ENCODE peak calls at places on chromosomes 16 and 17, in nine cellular contexts. X, G, E, N, F, D, O, I and Z are unnamed samples.

GRCh38 chr17:56319531-56319930 is 166.3 kb downstream of the ANKFN1 start:
- DNase-seq in X (peak), G (peak), E (no peak), N (no peak), F (peak), D (no peak), O (no peak), I (peak), Z (no peak)

GRCh38 chr16:89019511-89019910 is 42.5 kb upstream of the CBFA2T3 start:
- DNase-seq in X (no peak), G (no peak), E (no peak), N (peak), F (no peak), D (peak), O (no peak), I (no peak), Z (no peak)

GRCh38 chr17:2705263-2705662 is 6.3 kb downstream of the CLUH start:
- DNase-seq in X (peak), G (no peak), E (no peak), N (peak), F (no peak), D (peak), O (no peak), I (no peak), Z (no peak)

GRCh38 chr17:1608676-1609075 is 20.0 kb downstream of the SLC43A2 start:
- DNase-seq in X (no peak), G (no peak), E (no peak), N (no peak), F (no peak), D (no peak), O (no peak), I (no peak), Z (no peak)

GRCh38 chr17:79125503-79125902 is 50.9 kb downstream of the ENGASE start:
- DNase-seq in X (no peak), G (no peak), E (no peak), N (no peak), F (no peak), D (no peak), O (no peak), I (no peak), Z (no peak)

GRCh38 chr16:10828851-10829331 is 10.3 kb upstream of the TVP23A start:
- DNase-seq in X (peak), G (peak), E (no peak), N (peak), F (no peak), D (peak), O (peak), I (peak), Z (no peak)

GRCh38 chr16:75591001-75591852 is 25.0 kb downstream of the GABARAPL2 start:
- DNase-seq in X (peak), G (peak), E (no peak), N (no peak), F (no peak), D (no peak), O (peak), I (no peak), Z (no peak)

GRCh38 chr16:23833960-23834685 is 1.7 kb upstream of the PRKCB start:
- DNase-seq in X (no peak), G (no peak), E (no peak), N (no peak), F (no peak), D (no peak), O (no peak), I (no peak), Z (peak)

GRCh38 chr17:77555110-77555509 is 403.4 kb upstream of the TNRC6C start:
- DNase-seq in X (no peak), G (no peak), E (no peak), N (no peak), F (no peak), D (no peak), O (no peak), I (no peak), Z (no peak)

GRCh38 chr17:12492450-12492849 is 173.2 kb upstream of the MYOCD start:
- DNase-seq in X (peak), G (no peak), E (no peak), N (no peak), F (no peak), D (no peak), O (no peak), I (no peak), Z (no peak)

GRCh38 chr17:9244066-9245052 is 223.0 kb downstream of the NTN1 start:
- DNase-seq in X (peak), G (peak), E (no peak), N (peak), F (no peak), D (no peak), O (no peak), I (no peak), Z (no peak)

GRCh38 chr16:48831081-48831722 is 221.2 kb upstream of the N4BP1 start:
- DNase-seq in X (no peak), G (no peak), E (peak), N (no peak), F (no peak), D (no peak), O (no peak), I (peak), Z (no peak)

GRCh38 chr17:49404906-49405305 is 9.8 kb downstream of the PHB1 start:
- DNase-seq in X (no peak), G (no peak), E (no peak), N (no peak), F (no peak), D (no peak), O (no peak), I (no peak), Z (no peak)

GRCh38 chr16:56425439-56425832 is at the start of gene AMFR:
- DNase-seq in X (peak), G (peak), E (peak), N (peak), F (peak), D (peak), O (peak), I (peak), Z (peak)

GRCh38 chr17:61837175-61838051 is 25.9 kb downstream of the BRIP1 start:
- DNase-seq in X (peak), G (peak), E (peak), N (peak), F (peak), D (no peak), O (peak), I (peak), Z (peak)

GRCh38 chr16:4692460-4693295 is 684 bp upstream of the NUDT16L1 start:
- DNase-seq in X (no peak), G (no peak), E (no peak), N (peak), F (no peak), D (peak), O (no peak), I (no peak), Z (peak)

GRCh38 chr17:79954281-79955166 is 81.1 kb downstream of the TBC1D16 start:
- DNase-seq in X (no peak), G (no peak), E (no peak), N (peak), F (no peak), D (peak), O (no peak), I (no peak), Z (no peak)

GRCh38 chr17:44176671-44177501 is 6.4 kb downstream of the ASB16 start:
- DNase-seq in X (no peak), G (no peak), E (no peak), N (no peak), F (no peak), D (no peak), O (no peak), I (no peak), Z (no peak)

GRCh38 chr17:27425991-27426390 is 30.3 kb upstream of the KSR1 start:
- DNase-seq in X (no peak), G (no peak), E (no peak), N (no peak), F (no peak), D (no peak), O (no peak), I (no peak), Z (no peak)

GRCh38 chr16:4602330-4602729 is 12.4 kb downstream of the UBALD1 start:
- DNase-seq in X (no peak), G (no peak), E (no peak), N (no peak), F (no peak), D (peak), O (no peak), I (no peak), Z (no peak)

GRCh38 chr16:84885024-84885910 is 65.5 kb downstream of the CRISPLD2 start:
- DNase-seq in X (peak), G (no peak), E (peak), N (no peak), F (no peak), D (no peak), O (no peak), I (no peak), Z (peak)

GRCh38 chr16:67562526-67562917 is at the start of gene CTCF:
- DNase-seq in X (peak), G (peak), E (peak), N (peak), F (peak), D (peak), O (peak), I (peak), Z (peak)

GRCh38 chr17:27559996-27560481 is 70.9 kb upstream of the LGALS9 start:
- DNase-seq in X (peak), G (peak), E (no peak), N (peak), F (no peak), D (no peak), O (peak), I (peak), Z (no peak)

GRCh38 chr16:57475711-57476339 is 10.5 kb downstream of the DOK4 start:
- DNase-seq in X (peak), G (no peak), E (peak), N (peak), F (peak), D (peak), O (no peak), I (no peak), Z (peak)

GRCh38 chr17:29251969-29252866 is 5.6 kb downstream of the CRYBA1 start:
- DNase-seq in X (peak), G (peak), E (no peak), N (no peak), F (no peak), D (no peak), O (no peak), I (no peak), Z (no peak)

GRCh38 chr16:906296-906695 is 64.5 kb downstream of the LMF1 start:
- DNase-seq in X (no peak), G (no peak), E (no peak), N (no peak), F (no peak), D (peak), O (no peak), I (no peak), Z (no peak)

GRCh38 chr17:38617074-38617860 is 11.5 kb upstream of the SRCIN1 start:
- DNase-seq in X (no peak), G (no peak), E (peak), N (no peak), F (no peak), D (no peak), O (no peak), I (no peak), Z (no peak)

GRCh38 chr16:31352344-31353115 is 2.4 kb upstream of the ITGAX start:
- DNase-seq in X (no peak), G (no peak), E (no peak), N (no peak), F (peak), D (no peak), O (no peak), I (no peak), Z (no peak)

GRCh38 chr16:56331915-56332314 is 93.4 kb downstream of the AMFR start:
- DNase-seq in X (no peak), G (no peak), E (no peak), N (no peak), F (no peak), D (peak), O (no peak), I (no peak), Z (no peak)

GRCh38 chr16:88337021-88337420 is 45.7 kb upstream of the ZNF469 start:
- DNase-seq in X (no peak), G (no peak), E (no peak), N (no peak), F (no peak), D (no peak), O (no peak), I (peak), Z (no peak)

GRCh38 chr17:57540596-57540995 is 204.5 kb downstream of the CCDC182 start:
- DNase-seq in X (no peak), G (no peak), E (no peak), N (no peak), F (no peak), D (no peak), O (no peak), I (no peak), Z (no peak)
- TF ChIP-seq CTCF in X (no peak), G (no peak), E (no peak), N (no peak), F (no peak), D (no peak), O (no peak), I (no peak), Z (no peak)

GRCh38 chr16:27642753-27643152 is 92.8 kb downstream of the KATNIP start:
- DNase-seq in X (peak), G (peak), E (peak), N (no peak), F (no peak), D (no peak), O (no peak), I (peak), Z (peak)

GRCh38 chr16:27640277-27640600 is 90.3 kb downstream of the KATNIP start:
- DNase-seq in X (no peak), G (no peak), E (peak), N (no peak), F (no peak), D (no peak), O (no peak), I (peak), Z (no peak)

GRCh38 chr16:27641260-27641659 is 91.3 kb downstream of the KATNIP start:
- DNase-seq in X (no peak), G (no peak), E (no peak), N (no peak), F (no peak), D (no peak), O (no peak), I (no peak), Z (no peak)

GRCh38 chr16:27638833-27639587 is 89.1 kb downstream of the KATNIP start:
- DNase-seq in X (no peak), G (no peak), E (no peak), N (peak), F (no peak), D (no peak), O (no peak), I (no peak), Z (no peak)

GRCh38 chr16:27639588-27640276 is 89.8 kb downstream of the KATNIP start:
- DNase-seq in X (peak), G (peak), E (peak), N (no peak), F (peak), D (no peak), O (no peak), I (peak), Z (peak)
- TF ChIP-seq CTCF in X (peak), G (peak), E (peak), N (peak), F (peak), D (peak), O (peak), I (peak), Z (peak)

GRCh38 chr17:7613769-7614421 is 802 bp downstream of the FXR2 start:
- DNase-seq in X (no peak), G (peak), E (no peak), N (no peak), F (no peak), D (no peak), O (no peak), I (peak), Z (no peak)

GRCh38 chr17:7615265-7615747 is 609 bp upstream of the FXR2 start:
- DNase-seq in X (no peak), G (no peak), E (no peak), N (no peak), F (no peak), D (no peak), O (no peak), I (no peak), Z (no peak)

GRCh38 chr17:7611635-7612293 is 2.9 kb downstream of the FXR2 start:
- DNase-seq in X (no peak), G (no peak), E (no peak), N (no peak), F (no peak), D (no peak), O (no peak), I (no peak), Z (no peak)

GRCh38 chr17:7612294-7612640 is 2.4 kb downstream of the FXR2 start:
- DNase-seq in X (no peak), G (peak), E (no peak), N (no peak), F (no peak), D (no peak), O (no peak), I (no peak), Z (no peak)

GRCh38 chr17:7614422-7615264 is at the start of gene FXR2:
- DNase-seq in X (peak), G (peak), E (peak), N (peak), F (peak), D (peak), O (peak), I (peak), Z (peak)
- TF ChIP-seq CTCF in X (peak), G (peak), E (peak), N (peak), F (peak), D (peak), O (peak), I (peak), Z (peak)

GRCh38 chr17:75130632-75131277 is 787 bp downstream of the NT5C start:
- DNase-seq in X (peak), G (peak), E (peak), N (peak), F (peak), D (no peak), O (no peak), I (peak), Z (peak)
- TF ChIP-seq CTCF in X (peak), G (peak), E (no peak), N (no peak), F (peak), D (peak), O (peak), I (peak), Z (peak)

GRCh38 chr17:50601789-50602375 is 32.8 kb upstream of the ABCC3 start:
- DNase-seq in X (no peak), G (no peak), E (no peak), N (no peak), F (no peak), D (no peak), O (no peak), I (no peak), Z (no peak)

GRCh38 chr17:50604470-50604869 is 30.2 kb upstream of the ABCC3 start:
- DNase-seq in X (peak), G (peak), E (peak), N (peak), F (no peak), D (no peak), O (peak), I (no peak), Z (no peak)

GRCh38 chr17:50605434-50605833 is 29.2 kb upstream of the ABCC3 start:
- DNase-seq in X (peak), G (no peak), E (no peak), N (no peak), F (no peak), D (no peak), O (no peak), I (no peak), Z (no peak)

GRCh38 chr17:50602514-50603235 is 32.0 kb upstream of the ABCC3 start:
- DNase-seq in X (no peak), G (no peak), E (no peak), N (no peak), F (no peak), D (no peak), O (no peak), I (no peak), Z (no peak)

DNA sequence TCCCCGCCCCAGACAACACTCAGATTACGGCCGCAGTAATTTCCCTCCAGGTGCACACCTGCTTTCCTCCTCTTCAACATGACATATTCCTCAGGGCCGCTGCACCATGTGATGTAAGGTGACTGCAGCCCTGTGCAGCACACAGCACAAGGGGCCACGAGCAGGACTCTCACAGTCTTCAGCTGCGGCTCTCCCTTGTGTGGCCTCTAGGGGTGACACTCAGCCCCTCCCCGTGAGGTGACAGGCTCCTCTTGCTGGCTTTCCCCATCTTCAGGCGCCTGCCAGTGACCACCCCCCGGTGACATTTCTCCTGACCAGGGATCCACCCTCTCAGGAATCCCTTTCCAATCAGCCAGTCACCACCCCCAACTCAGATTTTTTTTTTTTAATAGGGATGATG is 31.3 kb upstream of the ABCC3 start:
- DNase-seq in X (no peak), G (no peak), E (peak), N (no peak), F (no peak), D (no peak), O (no peak), I (no peak), Z (peak)
- TF ChIP-seq CTCF in X (no peak), G (peak), E (peak), N (no peak), F (no peak), D (no peak), O (no peak), I (no peak), Z (no peak)

GRCh38 chr17:4744999-4745969 is 5.6 kb upstream of the CXCL16 start:
- DNase-seq in X (no peak), G (no peak), E (peak), N (no peak), F (no peak), D (peak), O (no peak), I (no peak), Z (no peak)
- TF ChIP-seq CTCF in X (no peak), G (no peak), E (no peak), N (no peak), F (no peak), D (no peak), O (no peak), I (no peak), Z (no peak)

DNA sequence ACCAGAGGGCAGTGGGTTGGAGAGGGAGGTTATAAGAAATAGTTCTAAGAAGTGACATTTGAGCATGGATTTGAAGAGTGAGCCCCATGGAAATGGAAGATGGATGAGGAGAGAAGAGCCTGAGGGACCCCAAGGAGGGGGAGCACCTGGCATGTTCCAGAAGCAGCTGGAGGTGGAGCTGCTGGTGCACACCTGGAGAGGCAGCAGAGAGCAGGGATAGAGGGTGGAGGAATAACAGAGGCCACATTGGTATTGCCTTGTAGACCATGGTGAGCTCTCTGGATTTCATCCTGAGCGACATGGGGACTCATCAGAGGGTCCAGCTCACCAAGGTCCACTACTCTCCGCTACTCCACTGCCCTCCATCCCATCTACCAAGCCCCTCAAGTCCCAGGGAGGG is 22.3 kb upstream of the KDM8 start:
- DNase-seq in X (no peak), G (no peak), E (no peak), N (no peak), F (no peak), D (no peak), O (no peak), I (no peak), Z (no peak)
- TF ChIP-seq CTCF in X (no peak), G (no peak), E (no peak), N (no peak), F (no peak), D (no peak), O (no peak), I (no peak), Z (no peak)